ENCODE peak calls at places on chromosomes 7 and 10, in nine cellular contexts. C is PC-9; R is stimulated activated CD8-positive, alpha-beta memory T cell treated with anti-CD3 and anti-CD28 coated beads, Interleukin-7, amount 100 ng/mL, for 1 hour; X is PC-3; J is midbrain; F is left lung; E is NCI-H2171; T is spleen; S is neural crest cell. A is an unnamed sample.

GRCh38 chr7:18087687-18088078 is 60.0 kb upstream of the PRPS1L1 start:
- DNase-seq in T (no peak), R (no peak), F (no peak), S (no peak), E (no peak), J (no peak), X (no peak), C (no peak), A (no peak)

GRCh38 chr7:80760292-80760691 is 121.8 kb downstream of the CD36 start:
- DNase-seq in T (no peak), C (no peak), S (no peak), J (no peak), F (no peak), R (no peak), E (no peak), X (no peak), A (no peak)

GRCh38 chr7:113715981-113716870 is 202.6 kb downstream of the PPP1R3A start:
- DNase-seq in C (no peak), R (no peak), F (no peak), E (no peak), X (no peak), T (no peak), J (no peak), S (no peak), A (no peak)

GRCh38 chr7:151487246-151487645 is 32.4 kb downstream of the RHEB start:
- DNase-seq in F (no peak), X (no peak), J (no peak), S (no peak), E (no peak), C (no peak), T (no peak), R (no peak), A (no peak)

GRCh38 chr7:1027285-1028043 is 16.9 kb upstream of the GPR146 start:
- DNase-seq in T (peak), X (peak), C (no peak), F (no peak), J (no peak), S (peak), R (no peak), E (no peak), A (no peak)

GRCh38 chr10:88540355-88540754 is 42.8 kb downstream of the RNLS start:
- DNase-seq in T (no peak), C (no peak), F (no peak), J (no peak), S (no peak), X (no peak), R (no peak), E (no peak), A (no peak)

GRCh38 chr7:40447345-40447744 is 312.5 kb downstream of the SUGCT start:
- DNase-seq in T (no peak), J (no peak), C (no peak), R (no peak), E (no peak), X (peak), S (no peak), F (no peak), A (no peak)

GRCh38 chr10:27433976-27434375 is 70.1 kb upstream of the RAB18 start:
- DNase-seq in T (no peak), F (no peak), J (no peak), C (no peak), S (no peak), E (no peak), X (peak), R (no peak), A (no peak)

GRCh38 chr7:116417593-116418345 is 81.8 kb upstream of the CAV2 start:
- DNase-seq in E (no peak), C (no peak), J (peak), R (no peak), X (no peak), T (no peak), F (no peak), S (peak), A (no peak)